ENCODE peak calls at places on chromosomes 12 and 14, in five cellular contexts. One of them, this sample, is unnamed.

GRCh38 chr14:68922201-68922613 is 56.9 kb downstream of the ACTN1 start:
- DNase-seq in heart right ventricle: peak; percentile 30
- DNase-seq in SK-N-SH: peak; percentile 65
- DNase-seq in body of pancreas: no peak
- DNase-seq in fibroblast of lung: peak; percentile 29
- DNase-seq in this sample: no peak

GRCh38 chr14:63632932-63633514 is 8.6 kb downstream of the WDR89 start:
- DNase-seq in heart right ventricle: no peak
- DNase-seq in SK-N-SH: peak; percentile 36
- DNase-seq in body of pancreas: no peak
- DNase-seq in fibroblast of lung: peak; percentile 46
- DNase-seq in this sample: no peak

GRCh38 chr12:68538722-68539614 is 71.7 kb upstream of the RAP1B start:
- DNase-seq in heart right ventricle: peak; percentile 59
- DNase-seq in SK-N-SH: no peak
- DNase-seq in body of pancreas: peak; percentile 46
- DNase-seq in fibroblast of lung: peak; percentile 39
- DNase-seq in this sample: peak; percentile 85

GRCh38 chr14:69260979-69261605 is 1.1 kb downstream of the GALNT16 start:
- DNase-seq in heart right ventricle: peak; percentile 67
- DNase-seq in SK-N-SH: peak; percentile 91
- DNase-seq in body of pancreas: peak; percentile 24
- DNase-seq in fibroblast of lung: no peak
- DNase-seq in this sample: no peak

GRCh38 chr12:57738661-57739237 is at the start of gene AGAP2:
- DNase-seq in heart right ventricle: no peak
- DNase-seq in SK-N-SH: peak; percentile 91
- DNase-seq in body of pancreas: no peak
- DNase-seq in fibroblast of lung: no peak
- DNase-seq in this sample: no peak

GRCh38 chr12:62448436-62448835 is 18.2 kb upstream of the MON2 start:
- DNase-seq in heart right ventricle: no peak
- DNase-seq in SK-N-SH: no peak
- DNase-seq in body of pancreas: no peak
- DNase-seq in fibroblast of lung: no peak
- DNase-seq in this sample: no peak

GRCh38 chr12:110921262-110921661 is 883 bp upstream of the MYL2 start:
- DNase-seq in heart right ventricle: no peak
- DNase-seq in SK-N-SH: no peak
- DNase-seq in body of pancreas: no peak
- DNase-seq in fibroblast of lung: peak; percentile 10
- DNase-seq in this sample: no peak

GRCh38 chr12:57619434-57620244 is 8.4 kb downstream of the ARHGEF25 start:
- DNase-seq in heart right ventricle: peak; percentile 43
- DNase-seq in SK-N-SH: no peak
- DNase-seq in body of pancreas: no peak
- DNase-seq in fibroblast of lung: no peak
- DNase-seq in this sample: no peak

GRCh38 chr12:123337053-123337452 is 27.6 kb downstream of the SBNO1 start:
- DNase-seq in heart right ventricle: no peak
- DNase-seq in SK-N-SH: no peak
- DNase-seq in body of pancreas: no peak
- DNase-seq in fibroblast of lung: no peak
- DNase-seq in this sample: no peak

GRCh38 chr14:94555991-94556390 is 5.3 kb upstream of the SERPINA4 start:
- DNase-seq in heart right ventricle: no peak
- DNase-seq in SK-N-SH: no peak
- DNase-seq in body of pancreas: no peak
- DNase-seq in fibroblast of lung: no peak
- DNase-seq in this sample: no peak

GRCh38 chr12:12977231-12977630 is 22.8 kb downstream of the HEBP1 start:
- DNase-seq in heart right ventricle: no peak
- DNase-seq in SK-N-SH: no peak
- DNase-seq in body of pancreas: no peak
- DNase-seq in fibroblast of lung: no peak
- DNase-seq in this sample: no peak

GRCh38 chr12:82040987-82041743 is 282.0 kb upstream of the PPFIA2 start:
- DNase-seq in heart right ventricle: no peak
- DNase-seq in SK-N-SH: no peak
- DNase-seq in body of pancreas: no peak
- DNase-seq in fibroblast of lung: no peak
- DNase-seq in this sample: no peak

GRCh38 chr12:53575502-53576264 is 50.5 kb downstream of the ATF7 start:
- DNase-seq in heart right ventricle: no peak
- DNase-seq in SK-N-SH: no peak
- DNase-seq in body of pancreas: peak; percentile 19
- DNase-seq in fibroblast of lung: peak; percentile 91
- DNase-seq in this sample: no peak

GRCh38 chr12:102298022-102298421 is 100.4 kb upstream of the PMCH start:
- DNase-seq in heart right ventricle: no peak
- DNase-seq in SK-N-SH: no peak
- DNase-seq in body of pancreas: no peak
- DNase-seq in fibroblast of lung: no peak
- DNase-seq in this sample: no peak

GRCh38 chr14:35340616-35341453 is 48.7 kb downstream of the PSMA6 start:
- DNase-seq in heart right ventricle: no peak
- DNase-seq in SK-N-SH: peak; percentile 15
- DNase-seq in body of pancreas: no peak
- DNase-seq in fibroblast of lung: no peak
- DNase-seq in this sample: no peak

GRCh38 chr12:111220363-111220762 is 148.5 kb downstream of the PHETA1 start:
- DNase-seq in heart right ventricle: no peak
- DNase-seq in SK-N-SH: no peak
- DNase-seq in body of pancreas: no peak
- DNase-seq in fibroblast of lung: no peak
- DNase-seq in this sample: no peak

GRCh38 chr12:24363177-24363754 is 413.8 kb upstream of the SOX5 start:
- DNase-seq in heart right ventricle: peak; percentile 15
- DNase-seq in SK-N-SH: peak; percentile 34
- DNase-seq in body of pancreas: no peak
- DNase-seq in fibroblast of lung: no peak
- DNase-seq in this sample: no peak

GRCh38 chr12:93116632-93117031 is 187.5 kb upstream of the EEA1 start:
- DNase-seq in heart right ventricle: no peak
- DNase-seq in SK-N-SH: no peak
- DNase-seq in body of pancreas: no peak
- DNase-seq in fibroblast of lung: no peak
- DNase-seq in this sample: no peak

GRCh38 chr12:112974904-112975303 is 3.4 kb upstream of the OAS2 start:
- DNase-seq in heart right ventricle: no peak
- DNase-seq in SK-N-SH: no peak
- DNase-seq in body of pancreas: no peak
- DNase-seq in fibroblast of lung: no peak
- DNase-seq in this sample: no peak

GRCh38 chr14:69573841-69574265 is 818 bp downstream of the CCDC177 start:
- DNase-seq in heart right ventricle: no peak
- DNase-seq in SK-N-SH: no peak
- DNase-seq in body of pancreas: no peak
- DNase-seq in fibroblast of lung: peak; percentile 5
- DNase-seq in this sample: no peak

GRCh38 chr14:29548948-29549370 is 378.7 kb downstream of the PRKD1 start:
- DNase-seq in heart right ventricle: no peak
- DNase-seq in SK-N-SH: peak; percentile 23
- DNase-seq in body of pancreas: peak; percentile 6
- DNase-seq in fibroblast of lung: peak; percentile 84
- DNase-seq in this sample: no peak

GRCh38 chr12:122834921-122835692 is at the start of gene HIP1R:
- DNase-seq in heart right ventricle: peak; percentile 50
- DNase-seq in SK-N-SH: peak; percentile 94
- DNase-seq in body of pancreas: peak; percentile 45
- DNase-seq in fibroblast of lung: peak; percentile 66
- DNase-seq in this sample: no peak

GRCh38 chr14:58587271-58587670 is 50.5 kb upstream of the DACT1 start:
- DNase-seq in heart right ventricle: no peak
- DNase-seq in SK-N-SH: no peak
- DNase-seq in body of pancreas: no peak
- DNase-seq in fibroblast of lung: peak; percentile 33
- DNase-seq in this sample: no peak

GRCh38 chr12:57454566-57455373 is at the start of gene INHBE:
- DNase-seq in heart right ventricle: no peak
- DNase-seq in SK-N-SH: no peak
- DNase-seq in body of pancreas: no peak
- DNase-seq in fibroblast of lung: peak; percentile 95
- DNase-seq in this sample: no peak

GRCh38 chr12:8992086-8992409 is 2.7 kb downstream of the KLRG1 start:
- DNase-seq in heart right ventricle: no peak
- DNase-seq in SK-N-SH: no peak
- DNase-seq in body of pancreas: no peak
- DNase-seq in fibroblast of lung: no peak
- DNase-seq in this sample: no peak

GRCh38 chr12:93134175-93134574 is 205.1 kb upstream of the EEA1 start:
- DNase-seq in heart right ventricle: no peak
- DNase-seq in SK-N-SH: no peak
- DNase-seq in body of pancreas: no peak
- DNase-seq in fibroblast of lung: no peak
- DNase-seq in this sample: no peak

GRCh38 chr14:35741345-35742031 is 67.6 kb downstream of the RALGAPA1 start:
- DNase-seq in heart right ventricle: no peak
- DNase-seq in SK-N-SH: no peak
- DNase-seq in body of pancreas: no peak
- DNase-seq in fibroblast of lung: no peak
- DNase-seq in this sample: no peak

GRCh38 chr12:1918875-1919236 is 404 bp upstream of the CACNA2D4 start:
- DNase-seq in heart right ventricle: no peak
- DNase-seq in SK-N-SH: peak; percentile 17
- DNase-seq in body of pancreas: no peak
- DNase-seq in fibroblast of lung: no peak
- DNase-seq in this sample: no peak

DNA sequence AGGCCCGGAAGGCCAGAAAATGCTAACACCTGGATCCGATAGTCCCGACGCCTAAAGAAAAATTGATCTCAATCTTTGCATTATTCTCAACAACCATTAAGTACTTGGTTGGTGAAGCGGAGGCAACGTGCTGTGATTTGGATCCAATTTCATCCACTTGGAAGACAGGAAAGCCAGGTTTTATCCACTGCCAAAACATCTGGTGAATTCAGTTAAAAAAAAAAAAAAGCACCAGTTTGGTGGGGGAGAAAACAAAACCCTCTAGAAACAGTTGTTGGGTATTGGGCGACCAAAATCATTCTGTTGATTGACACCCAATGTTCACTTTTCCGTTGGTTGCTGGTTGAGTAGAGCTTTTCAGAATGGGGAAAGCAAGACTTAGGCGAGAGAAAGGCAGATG is 41.8 kb upstream of the MED13L start:
- DNase-seq in heart right ventricle: no peak
- DNase-seq in SK-N-SH: no peak
- DNase-seq in body of pancreas: no peak
- DNase-seq in fibroblast of lung: peak; percentile 53
- DNase-seq in this sample: no peak
- H3K27ac ChIP-seq in heart right ventricle: peak overlapping the region; percentile 80
- H3K27ac ChIP-seq in SK-N-SH: peak overlapping the region; percentile 98
- H3K27ac ChIP-seq in body of pancreas: no peak overlapping the region
- H3K27ac ChIP-seq in fibroblast of lung: peak overlapping the region; percentile 95
- H3K27ac ChIP-seq in this sample: peak overlapping the region; percentile 79

GRCh38 chr14:32661216-32661615 is 277.5 kb upstream of the NPAS3 start:
- DNase-seq in heart right ventricle: no peak
- DNase-seq in SK-N-SH: no peak
- DNase-seq in body of pancreas: no peak
- DNase-seq in fibroblast of lung: no peak
- DNase-seq in this sample: no peak
- H3K36me3 ChIP-seq in heart right ventricle: no peaks in the 10 kb centered on the region
- H3K36me3 ChIP-seq in SK-N-SH: no peaks in the 10 kb centered on the region
- H3K36me3 ChIP-seq in body of pancreas: no peaks in the 10 kb centered on the region
- H3K36me3 ChIP-seq in fibroblast of lung: no peaks in the 10 kb centered on the region
- H3K36me3 ChIP-seq in this sample: no peaks in the 10 kb centered on the region

GRCh38 chr12:11710906-11711305 is 61.4 kb downstream of the ETV6 start:
- DNase-seq in heart right ventricle: no peak
- DNase-seq in SK-N-SH: no peak
- DNase-seq in body of pancreas: no peak
- DNase-seq in fibroblast of lung: no peak
- DNase-seq in this sample: no peak

GRCh38 chr12:11709513-11709912 is 60.0 kb downstream of the ETV6 start:
- DNase-seq in heart right ventricle: no peak
- DNase-seq in SK-N-SH: no peak
- DNase-seq in body of pancreas: no peak
- DNase-seq in fibroblast of lung: no peak
- DNase-seq in this sample: no peak

GRCh38 chr12:11711675-11712327 is 62.3 kb downstream of the ETV6 start:
- DNase-seq in heart right ventricle: no peak
- DNase-seq in SK-N-SH: no peak
- DNase-seq in body of pancreas: no peak
- DNase-seq in fibroblast of lung: peak; percentile 41
- DNase-seq in this sample: no peak

GRCh38 chr12:11712491-11712890 is 63.0 kb downstream of the ETV6 start:
- DNase-seq in heart right ventricle: no peak
- DNase-seq in SK-N-SH: no peak
- DNase-seq in body of pancreas: no peak
- DNase-seq in fibroblast of lung: no peak
- DNase-seq in this sample: no peak

DNA sequence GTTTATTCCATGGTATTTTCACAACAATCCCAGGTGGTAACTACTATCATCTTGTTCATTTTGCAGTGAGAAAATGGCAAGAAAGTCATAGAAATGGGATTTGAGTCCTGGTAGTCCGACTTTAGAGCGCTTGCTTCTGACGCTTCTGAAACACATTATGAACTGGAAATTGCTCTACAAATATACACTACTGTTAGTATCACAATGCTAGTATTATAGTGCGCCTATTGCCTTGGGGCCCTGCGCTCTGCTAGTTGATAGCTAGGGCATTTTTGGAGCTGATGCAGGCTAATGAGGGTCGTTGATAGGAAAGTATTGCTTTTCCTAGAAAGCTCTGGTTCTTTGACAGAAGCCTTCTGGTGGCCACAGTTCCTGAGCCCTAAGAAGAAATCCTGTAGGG is 61.0 kb downstream of the ETV6 start:
- DNase-seq in heart right ventricle: no peak
- DNase-seq in SK-N-SH: no peak
- DNase-seq in body of pancreas: no peak
- DNase-seq in fibroblast of lung: no peak
- DNase-seq in this sample: no peak
- H3K27ac ChIP-seq in heart right ventricle: no peak overlapping the region
- H3K27ac ChIP-seq in SK-N-SH: no peak overlapping the region
- H3K27ac ChIP-seq in body of pancreas: no peak overlapping the region
- H3K27ac ChIP-seq in fibroblast of lung: no peak overlapping the region
- H3K27ac ChIP-seq in this sample: no peak overlapping the region

GRCh38 chr12:48135027-48135426 is 15.9 kb downstream of the PFKM start:
- DNase-seq in heart right ventricle: no peak
- DNase-seq in SK-N-SH: no peak
- DNase-seq in body of pancreas: no peak
- DNase-seq in fibroblast of lung: no peak
- DNase-seq in this sample: no peak
- H3K36me3 ChIP-seq in heart right ventricle: peaks cover 4% of the 10 kb centered on the region
- H3K36me3 ChIP-seq in SK-N-SH: peaks cover 21% of the 10 kb centered on the region
- H3K36me3 ChIP-seq in body of pancreas: peaks cover 5% of the 10 kb centered on the region
- H3K36me3 ChIP-seq in fibroblast of lung: peaks cover 19% of the 10 kb centered on the region
- H3K36me3 ChIP-seq in this sample: peaks cover 98% of the 10 kb centered on the region

DNA sequence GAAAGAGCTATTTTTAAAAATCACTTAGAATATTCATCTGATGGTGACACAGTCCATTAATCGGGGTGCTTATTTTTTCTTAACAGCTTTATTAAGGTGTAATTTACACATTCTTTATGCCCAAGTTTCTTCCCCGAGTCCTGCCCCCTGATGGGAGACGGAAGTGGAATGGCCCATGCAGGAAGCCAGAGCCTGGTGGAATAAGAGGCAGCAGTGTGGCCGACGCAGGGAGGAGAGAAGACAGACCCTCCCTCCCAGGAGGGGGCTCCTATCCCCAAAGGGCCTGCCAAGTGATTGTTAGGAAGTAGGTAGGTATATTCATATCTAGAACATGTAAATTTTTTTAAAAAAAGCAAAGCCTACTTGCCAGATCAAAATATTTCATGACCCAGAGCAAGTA is 174.2 kb downstream of the FOXN3 start:
- DNase-seq in heart right ventricle: no peak
- DNase-seq in SK-N-SH: no peak
- DNase-seq in body of pancreas: no peak
- DNase-seq in fibroblast of lung: no peak
- DNase-seq in this sample: no peak
- H3K27ac ChIP-seq in heart right ventricle: peak overlapping the region; percentile 42
- H3K27ac ChIP-seq in SK-N-SH: no peak overlapping the region
- H3K27ac ChIP-seq in body of pancreas: no peak overlapping the region
- H3K27ac ChIP-seq in fibroblast of lung: no peak overlapping the region
- H3K27ac ChIP-seq in this sample: peak overlapping the region; percentile 44